ENCODE peak calls at places on chromosomes 1 and 21, in four cellular contexts. J is cardiac fibroblast, U is heart left ventricle, G is prostate gland. W is an unnamed sample.

GRCh38 chr1:151477066-151477465 is 17.8 kb upstream of the POGZ start:
- DNase-seq in U (no peak), J (no peak), G (no peak), W (no peak)

GRCh38 chr1:116765962-116766361 is 11.7 kb downstream of the CD2 start:
- DNase-seq in U (no peak), G (no peak), J (peak; percentile 42), W (peak; percentile 26)

GRCh38 chr1:176779655-176780328 is 316.8 kb downstream of the PAPPA2 start:
- DNase-seq in G (no peak), J (no peak), U (no peak), W (no peak)

GRCh38 chr1:53944469-53945182 is 873 bp downstream of the IFT25 start:
- DNase-seq in G (no peak), J (no peak), U (no peak), W (no peak)

GRCh38 chr1:147611587-147611986 is 58.7 kb downstream of the ACP6 start:
- DNase-seq in U (no peak), G (no peak), J (no peak), W (no peak)

GRCh38 chr1:198291036-198291435 is 134.2 kb downstream of the NEK7 start:
- DNase-seq in J (no peak), G (no peak), U (no peak), W (no peak)

GRCh38 chr1:28287315-28287714 is 28.0 kb downstream of the SESN2 start:
- DNase-seq in J (no peak), G (no peak), U (no peak), W (no peak)

GRCh38 chr1:95127380-95127779 is 10.2 kb downstream of the TLCD4 start:
- DNase-seq in J (no peak), G (no peak), U (no peak), W (no peak)

GRCh38 chr21:33840771-33841170 is 74.8 kb downstream of the ATP5PO start:
- DNase-seq in J (no peak), G (no peak), U (no peak), W (peak; percentile 33)

GRCh38 chr1:33298623-33299277 is 22.1 kb downstream of the A3GALT2 start:
- DNase-seq in J (peak; percentile 75), G (peak; percentile 46), U (peak; percentile 78), W (peak; percentile 56)

GRCh38 chr1:47687618-47687940 is 249.7 kb downstream of the FOXD2 start:
- DNase-seq in J (no peak), U (no peak), G (no peak), W (no peak)

GRCh38 chr1:32066489-32066873 is 6.3 kb upstream of the TMEM39B start:
- DNase-seq in J (peak; percentile 93), G (peak; percentile 89), U (peak; percentile 68), W (peak; percentile 65)

GRCh38 chr1:155929057-155929456 is 5.2 kb downstream of the KHDC4 start:
- DNase-seq in J (no peak), G (no peak), U (no peak), W (no peak)

GRCh38 chr1:100928128-100928527 is 32.2 kb downstream of the SLC30A7 start:
- DNase-seq in J (no peak), U (no peak), G (no peak), W (no peak)

GRCh38 chr1:20840731-20841130 is 53.6 kb upstream of the HP1BP3 start:
- DNase-seq in G (no peak), U (no peak), J (peak; percentile 36), W (no peak)

GRCh38 chr1:162990665-162991064 is 78.5 kb upstream of the RGS4 start:
- DNase-seq in U (no peak), J (no peak), G (no peak), W (no peak)

GRCh38 chr1:224623743-224624333 is 7.7 kb downstream of the CNIH3 start:
- DNase-seq in J (peak; percentile 80), U (no peak), G (no peak), W (peak; percentile 96)

GRCh38 chr21:8991088-8991907 is 1530.1 kb upstream of the TPTE start:
- DNase-seq in G (no peak), J (no peak), U (no peak), W (no peak)

GRCh38 chr1:203199002-203199401 is 12.5 kb upstream of the CHI3L1 start:
- DNase-seq in G (no peak), J (no peak), U (no peak), W (no peak)

GRCh38 chr1:224539971-224540370 is 76.1 kb upstream of the CNIH3 start:
- DNase-seq in J (no peak), G (no peak), U (no peak), W (no peak)

GRCh38 chr21:33492571-33492970 is 1.1 kb upstream of the DNAJC28 start:
- DNase-seq in U (no peak), J (peak; percentile 75), G (no peak), W (no peak)

GRCh38 chr1:42978317-42979036 is 19.8 kb upstream of the SLC2A1 start:
- DNase-seq in U (no peak), G (no peak), J (no peak), W (no peak)

GRCh38 chr1:51280321-51281096 is 44.4 kb downstream of the RNF11 start:
- DNase-seq in G (no peak), U (no peak), J (no peak), W (no peak)

GRCh38 chr1:228089520-228090380 is 7.2 kb downstream of the ARF1 start:
- DNase-seq in G (no peak), U (no peak), J (no peak), W (no peak)

GRCh38 chr1:179883040-179883501 is 986 bp downstream of the TOR1AIP1 start:
- DNase-seq in G (peak; percentile 9), J (no peak), U (no peak), W (no peak)

GRCh38 chr1:31181515-31182343 is 58.0 kb downstream of the NKAIN1 start:
- DNase-seq in G (peak; percentile 23), J (peak; percentile 58), U (peak; percentile 61), W (peak; percentile 14)

GRCh38 chr1:206537141-206537540 is 29.8 kb downstream of the RASSF5 start:
- DNase-seq in G (no peak), J (no peak), U (no peak), W (no peak)

GRCh38 chr1:159945483-159946241 is at the start of gene IGSF9:
- DNase-seq in G (peak; percentile 96), J (peak; percentile 83), U (peak; percentile 90), W (peak; percentile 6)

DNA sequence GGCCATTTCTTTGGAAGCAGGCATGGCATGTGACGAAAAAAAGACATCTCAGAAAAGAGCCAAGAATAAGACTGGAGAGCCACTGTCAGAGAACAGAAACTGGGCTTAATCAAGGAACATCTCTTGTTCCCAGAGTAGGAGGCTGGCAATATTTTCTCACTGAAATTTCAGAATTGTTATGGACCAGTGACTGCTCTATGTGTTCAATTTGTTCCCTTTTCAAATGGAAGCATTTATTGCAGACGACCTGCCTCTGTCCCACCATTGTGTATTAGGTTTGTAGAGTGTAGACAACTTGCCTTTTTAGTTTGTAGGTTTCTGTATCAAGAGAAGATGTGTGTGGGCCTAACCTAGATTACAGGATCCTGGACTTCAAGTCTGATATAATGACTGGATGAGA is 18.7 kb downstream of the PSMG1 start:
- DNase-seq in G (no peak), U (no peak), J (no peak), W (no peak)
- TF ChIP-seq CTCF in G (no peak), U (no peak), J (no peak), W (no peak)

GRCh38 chr1:25185934-25186333 is 46.4 kb downstream of the SYF2 start:
- DNase-seq in J (no peak), G (no peak), U (no peak), W (no peak)

GRCh38 chr1:25184011-25184762 is 48.1 kb downstream of the SYF2 start:
- DNase-seq in J (no peak), U (no peak), G (no peak), W (no peak)

GRCh38 chr1:25180996-25181395 is 51.3 kb downstream of the SYF2 start:
- DNase-seq in U (no peak), J (no peak), G (no peak), W (no peak)

GRCh38 chr1:25182629-25183028 is 49.7 kb downstream of the SYF2 start:
- DNase-seq in J (no peak), G (no peak), U (no peak), W (peak; percentile 71)

GRCh38 chr1:25183126-25183980 is 48.9 kb downstream of the SYF2 start:
- DNase-seq in J (no peak), G (no peak), U (no peak), W (no peak)
- TF ChIP-seq CTCF in J (no peak), G (no peak), U (no peak), W (no peak)

GRCh38 chr1:81559662-81560350 is 240.9 kb upstream of the ADGRL2 start:
- DNase-seq in J (peak; percentile 22), G (no peak), U (no peak), W (no peak)
- TF ChIP-seq CTCF in J (peak; percentile 45), G (peak; percentile 43), U (peak; percentile 5), W (peak; percentile 68)

GRCh38 chr1:220881918-220882891 is 3.0 kb downstream of the HLX start:
- DNase-seq in U (peak; percentile 65), G (no peak), J (peak; percentile 82), W (no peak)
- TF ChIP-seq CTCF in U (peak; percentile 33), G (no peak), J (peak; percentile 39), W (no peak)

DNA sequence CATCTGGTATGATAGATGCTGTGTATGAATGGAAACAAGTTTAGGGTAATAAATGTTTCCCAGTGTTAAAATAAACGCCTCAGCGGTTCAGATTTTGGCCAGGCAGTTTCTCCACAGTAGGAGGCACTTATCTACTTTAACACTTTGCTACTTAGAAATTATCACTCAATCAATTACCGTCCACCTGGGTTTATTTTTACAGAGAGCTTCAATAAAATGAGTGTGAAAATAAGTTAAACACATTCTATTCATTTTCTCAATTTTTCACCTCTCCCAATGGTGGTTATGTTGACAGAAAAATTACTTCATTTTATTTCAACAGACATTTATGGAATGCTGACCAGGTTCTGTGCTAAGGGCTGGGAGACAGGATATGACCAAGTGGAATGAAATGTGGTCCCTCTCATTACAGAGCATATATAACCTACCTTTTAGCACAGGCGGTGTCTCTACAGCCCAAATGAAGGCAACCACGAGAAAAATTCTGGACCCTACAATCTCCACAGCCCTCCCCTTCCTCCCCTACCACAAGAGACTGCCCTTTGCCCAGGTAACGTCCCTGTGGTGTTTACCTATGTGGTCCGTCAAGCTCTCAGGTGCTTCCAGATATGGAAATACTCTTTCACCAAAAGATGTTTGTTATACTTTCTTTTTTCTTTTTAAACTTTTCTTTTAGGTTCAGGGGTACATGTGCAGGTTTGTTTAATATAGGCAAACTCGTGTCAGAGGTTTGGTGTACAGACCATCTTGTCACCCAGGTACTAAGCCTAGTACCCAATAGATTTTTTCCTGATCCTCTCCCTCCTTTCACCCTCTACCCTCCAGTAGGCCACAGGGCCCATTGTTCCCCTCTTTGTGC is 105.5 kb downstream of the HLCS start:
- DNase-seq in U (no peak), J (peak; percentile 65), G (no peak), W (peak; percentile 31)
- TF ChIP-seq CTCF in U (no peak), J (no peak), G (no peak), W (no peak)

DNA sequence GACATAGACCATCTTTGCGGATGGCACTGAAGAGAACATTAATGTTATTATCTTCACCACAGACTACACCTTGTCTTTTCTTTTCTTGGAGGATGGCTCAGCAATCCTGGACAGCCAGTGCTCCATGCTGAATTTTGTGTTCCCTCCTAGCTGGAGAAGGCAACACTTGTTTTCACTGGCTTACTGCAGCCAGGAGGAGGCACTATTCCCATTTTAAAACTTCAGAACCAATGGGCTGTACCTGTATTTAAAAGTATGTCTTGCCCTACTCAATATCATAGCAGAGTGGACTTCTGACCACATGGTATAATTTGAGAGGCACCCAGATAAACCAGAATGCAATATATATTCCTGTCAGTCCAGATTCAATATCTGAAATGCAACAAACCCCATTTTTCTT is 53.3 kb upstream of the POGK start:
- DNase-seq in G (no peak), J (no peak), U (no peak), W (no peak)
- TF ChIP-seq CTCF in G (no peak), J (no peak), U (peak; percentile 4), W (peak; percentile 37)

W was measured in HFFc6.